ENCODE peak calls at places on chromosomes 2 and 18, in seven cellular contexts. T is IMR-90; L is CD8-positive, alpha-beta T cell; W is upper lobe of right lung; A is tibial artery; G is AG04450; X is MM.1S. K is an unnamed sample. For H3K9me3, the result is how much of the 10 kb centered on the place peaks cover.

GRCh38 chr18:12628706-12629702 is 28.9 kb downstream of the SPIRE1 start:
- DNase-seq in T (peak), X (no peak), L (no peak), W (no peak), G (peak), A (no peak), K (no peak)

GRCh38 chr18:78565240-78565639 is 414.4 kb upstream of the SALL3 start:
- DNase-seq in X (no peak), T (no peak), A (no peak), L (no peak), G (no peak), W (no peak), K (no peak)

GRCh38 chr2:13474538-13474937 is 757.8 kb downstream of the TRIB2 start:
- DNase-seq in G (no peak), X (peak), A (no peak), T (no peak), W (no peak), L (no peak), K (no peak)

GRCh38 chr18:74714796-74715195 is 117.1 kb downstream of the ZNF407 start:
- DNase-seq in G (no peak), X (no peak), W (no peak), A (no peak), L (no peak), T (no peak), K (no peak)

GRCh38 chr2:154794328-154794870 is 95.9 kb downstream of the KCNJ3 start:
- DNase-seq in T (no peak), L (no peak), X (no peak), W (no peak), G (no peak), A (no peak), K (no peak)

GRCh38 chr2:210094787-210095186 is 76.4 kb downstream of the KANSL1L start:
- DNase-seq in X (no peak), T (no peak), L (no peak), G (no peak), W (no peak), A (no peak), K (no peak)

GRCh38 chr2:224449212-224450147 is 47.6 kb upstream of the FAM124B start:
- DNase-seq in A (no peak), G (no peak), W (no peak), L (no peak), X (no peak), T (no peak), K (no peak)

GRCh38 chr2:110983130-110983529 is 137.6 kb upstream of the BCL2L11 start:
- DNase-seq in T (no peak), W (no peak), G (no peak), L (no peak), X (no peak), A (no peak), K (no peak)

DNA sequence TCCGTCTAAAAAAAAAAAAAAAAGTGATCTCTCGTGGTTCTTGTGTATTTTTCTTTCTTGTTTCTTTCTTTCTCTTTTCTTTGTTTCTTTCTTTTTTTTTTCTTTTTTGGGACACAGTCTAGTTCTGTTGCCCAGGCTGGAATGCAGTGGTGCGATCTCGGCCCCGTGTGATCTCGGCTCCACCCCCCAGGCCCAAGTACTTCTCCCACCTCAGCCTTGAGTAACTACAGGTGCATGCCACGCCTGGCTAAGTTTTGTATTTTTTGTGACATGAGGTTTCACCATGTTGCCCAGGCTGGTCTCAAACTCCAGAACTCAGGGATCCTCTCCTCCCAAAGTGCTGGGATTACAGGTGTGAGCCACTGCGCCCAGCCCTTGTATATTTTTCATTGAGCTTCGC is 91.4 kb downstream of the TMEM237 start:
- DNase-seq in W (no peak), L (no peak), T (no peak), A (no peak), G (no peak), X (no peak), K (no peak)
- TF ChIP-seq CTCF in W (no peak), L (no peak), T (no peak), A (no peak), G (no peak), X (no peak), K (no peak)

GRCh38 chr2:161428240-161428587 is 12.1 kb downstream of the TBR1 start:
- DNase-seq in G (no peak), X (no peak), W (no peak), T (no peak), L (no peak), A (no peak), K (no peak)

GRCh38 chr2:161426788-161427412 is 10.8 kb downstream of the TBR1 start:
- DNase-seq in T (peak), G (no peak), W (no peak), X (no peak), A (no peak), L (no peak), K (no peak)

GRCh38 chr2:161426416-161426787 is 10.3 kb downstream of the TBR1 start:
- DNase-seq in X (no peak), G (no peak), A (no peak), W (no peak), L (no peak), T (no peak), K (no peak)

GRCh38 chr2:161425966-161426365 is 9.9 kb downstream of the TBR1 start:
- DNase-seq in X (no peak), A (no peak), L (no peak), T (no peak), W (no peak), G (no peak), K (no peak)

GRCh38 chr2:161427413-161428239 is 11.5 kb downstream of the TBR1 start:
- DNase-seq in G (no peak), L (no peak), W (no peak), X (no peak), A (no peak), T (no peak), K (no peak)
- H3K9me3 ChIP-seq in G (under half), L (under half), W (under half), X (under half), A (under half), T (under half), K (under half)

DNA sequence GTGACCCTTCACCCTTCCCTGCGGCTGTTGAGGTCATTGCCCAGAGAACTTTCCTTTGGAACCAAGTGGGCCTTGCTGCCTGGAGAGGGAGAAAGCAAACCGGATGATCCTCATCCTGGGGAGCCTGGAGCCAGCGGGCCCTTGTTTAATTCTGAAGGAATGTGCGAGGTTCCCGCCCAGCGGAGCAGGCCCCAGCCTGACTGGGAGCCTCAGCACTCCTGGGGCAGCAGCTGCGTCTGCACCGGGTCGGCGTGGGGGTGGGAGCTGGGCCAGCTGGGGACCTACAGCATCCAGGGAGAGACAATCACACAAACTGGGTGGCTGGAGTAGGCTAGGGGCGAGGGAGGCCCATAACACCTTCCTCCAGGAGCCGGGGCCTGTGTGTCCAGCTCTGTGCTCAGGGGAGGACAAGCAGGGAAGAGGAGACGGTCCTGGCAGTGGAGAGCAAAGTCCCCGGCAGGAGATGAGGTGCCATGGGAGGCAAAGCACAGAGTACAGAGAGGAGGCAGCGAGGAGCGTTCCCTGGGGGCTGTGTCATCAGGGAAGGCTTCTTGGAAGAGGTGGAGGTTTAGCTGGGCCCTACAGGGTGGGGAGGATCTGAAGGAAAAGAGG is 61.9 kb upstream of the HAAO start:
- DNase-seq in W (peak), X (no peak), L (no peak), A (peak), T (peak), G (no peak), K (no peak)
- H3K27ac ChIP-seq in W (peak), X (no peak), L (no peak), A (peak), T (peak), G (peak), K (no peak)

DNA sequence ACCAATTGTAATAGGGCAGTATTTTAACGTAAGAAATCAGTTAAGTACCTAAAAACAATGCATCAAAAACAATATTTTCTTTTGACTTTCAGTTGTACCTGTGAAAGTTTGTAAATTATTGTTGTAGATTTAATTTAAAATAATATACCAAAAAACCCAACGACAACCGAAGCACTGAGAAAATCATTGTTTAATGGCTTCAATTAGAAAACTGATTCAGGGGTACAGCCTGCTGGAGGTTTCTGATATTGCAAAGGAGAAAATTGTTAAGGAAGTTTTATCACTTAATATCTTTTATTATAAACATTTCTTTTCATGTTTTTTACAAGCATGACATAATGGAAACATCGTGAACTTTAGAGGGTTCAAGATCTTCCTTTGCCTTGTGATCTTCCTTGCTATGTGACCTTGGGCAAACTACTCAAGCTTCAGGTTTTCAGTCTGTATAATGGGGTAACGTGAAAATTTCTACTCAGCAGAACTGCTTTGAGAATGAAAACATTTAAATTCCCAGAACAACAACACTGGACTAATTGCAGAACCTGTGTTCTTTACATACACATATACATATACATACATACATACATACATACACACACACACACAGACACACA is 76.3 kb upstream of the GLS start:
- DNase-seq in A (no peak), T (peak), G (no peak), W (no peak), X (no peak), L (no peak), K (no peak)
- TF ChIP-seq CTCF in A (peak), T (peak), G (peak), W (peak), X (no peak), L (peak), K (peak)

DNA sequence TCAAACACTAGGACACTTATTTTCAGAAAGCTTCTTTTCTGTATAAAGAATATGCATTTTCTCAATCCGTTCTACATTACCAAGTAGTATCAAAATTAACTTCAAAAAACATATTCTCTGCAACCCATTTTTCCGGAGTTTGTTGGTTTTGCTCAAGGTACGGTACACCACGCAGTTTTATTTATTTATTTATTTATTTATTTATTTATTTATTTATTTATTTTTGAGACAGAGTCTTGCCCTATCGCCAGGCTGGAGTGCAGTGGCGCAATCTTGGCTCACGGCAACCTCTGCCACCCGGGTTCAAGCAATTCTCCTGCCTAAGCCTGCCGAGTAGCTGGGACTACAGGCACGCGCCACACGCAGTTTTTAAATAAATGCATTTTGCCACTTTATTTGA is 900.3 kb downstream of the CBLN2 start:
- DNase-seq in X (no peak), T (no peak), W (no peak), G (no peak), L (no peak), A (no peak), K (no peak)
- H3K9me3 ChIP-seq in X (under half), T (under half), W (under half), G (under half), L (under half), A (under half), K (under half)

DNA sequence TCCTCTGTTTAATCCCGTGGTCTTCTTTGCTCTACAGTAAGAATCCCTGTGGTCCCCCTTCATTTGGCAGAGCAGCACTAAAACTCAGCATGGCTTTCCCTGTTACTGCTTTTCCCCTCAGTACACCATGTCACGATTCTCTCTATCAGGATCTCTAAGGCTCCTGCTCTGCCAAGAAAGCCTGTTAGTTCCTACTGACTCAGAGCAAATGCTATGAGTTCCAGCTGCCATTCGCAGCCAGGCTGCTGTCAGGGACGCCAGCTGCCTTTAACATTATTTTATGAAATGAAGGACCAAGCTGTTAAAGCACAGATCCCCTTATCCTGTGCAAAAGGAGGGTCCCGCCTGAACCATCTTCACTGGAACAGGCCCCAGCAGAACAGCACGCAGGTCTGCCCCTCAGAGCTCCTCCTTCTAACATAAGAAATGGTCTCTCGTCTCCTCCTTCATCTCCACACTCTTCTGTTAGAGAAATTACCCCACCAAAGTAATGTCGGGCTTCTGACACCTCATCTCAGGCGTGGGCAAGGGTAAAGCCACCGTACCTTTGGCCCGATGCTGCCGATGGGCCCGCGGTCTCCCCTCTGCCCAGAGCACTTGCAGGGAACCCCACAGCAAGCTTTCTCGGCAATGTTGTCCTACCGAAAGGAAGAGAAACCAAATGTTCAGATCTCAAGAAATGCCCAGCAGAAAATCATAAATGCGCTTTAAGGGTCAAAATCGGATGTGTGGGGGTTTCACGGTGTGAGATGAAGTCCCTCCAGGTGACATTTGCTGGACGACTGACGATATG is 52.6 kb downstream of the COL6A3 start:
- DNase-seq in W (no peak), G (no peak), T (peak), L (no peak), A (no peak), X (no peak), K (no peak)
- H3K27ac ChIP-seq in W (peak), G (peak), T (peak), L (no peak), A (peak), X (no peak), K (no peak)

DNA sequence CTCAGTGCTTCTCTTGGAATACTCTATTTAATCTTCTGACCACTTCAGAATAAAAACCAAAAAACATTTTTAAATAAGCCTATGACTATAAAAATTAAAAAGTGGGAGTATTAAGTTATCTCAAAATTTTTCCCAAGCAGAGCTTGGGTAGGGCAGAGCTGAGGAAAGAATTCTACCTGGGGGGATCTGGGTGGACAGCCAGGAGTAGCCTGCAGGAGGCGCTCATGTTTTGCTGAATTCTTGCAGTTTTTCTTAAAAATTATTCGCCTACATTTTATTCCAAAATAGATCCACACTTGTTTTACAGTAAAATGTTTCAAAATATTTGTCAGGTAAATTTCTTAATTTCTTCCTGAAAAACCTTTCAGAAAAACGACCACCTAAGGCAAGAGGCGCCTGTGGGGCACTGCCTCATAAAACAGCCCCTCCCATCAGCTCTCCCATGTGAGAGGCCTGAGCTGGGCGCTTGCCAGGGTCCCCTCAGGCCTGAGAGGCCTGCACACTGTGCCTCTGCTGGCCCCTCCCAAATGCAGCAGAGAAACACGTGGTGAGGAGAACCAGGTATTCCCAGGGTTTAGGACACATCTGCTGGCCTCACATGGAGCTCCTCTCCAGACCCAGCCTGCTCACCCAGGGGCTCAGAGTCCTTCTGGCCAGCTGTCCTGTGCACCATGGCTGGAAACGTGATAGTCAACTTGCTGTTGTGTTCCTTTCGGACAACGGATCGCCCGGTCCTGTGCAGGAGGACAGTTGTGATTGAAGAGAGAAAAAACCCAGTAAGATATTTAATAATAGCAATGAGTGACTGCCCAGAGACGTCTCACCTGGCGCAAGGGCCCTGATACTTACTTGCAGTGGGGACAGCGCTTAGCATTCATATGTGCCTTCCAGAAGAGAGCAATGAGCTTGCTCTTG is 17.5 kb downstream of the POLR1A start:
- DNase-seq in T (no peak), A (no peak), W (no peak), L (no peak), X (no peak), G (no peak), K (no peak)
- TF ChIP-seq CTCF in T (peak), A (no peak), W (peak), L (peak), X (peak), G (peak), K (no peak)

GRCh38 chr18:79898952-79899608 is 52.4 kb downstream of the SLC66A2 start:
- DNase-seq in X (no peak), L (no peak), T (no peak), W (peak), A (no peak), G (no peak), K (no peak)
- H3K9me3 ChIP-seq in X (under half), L (under half), T (under half), W (under half), A (under half), G (half or more), K (under half)

GRCh38 chr2:144254342-144255235 is 265.3 kb downstream of the ZEB2 start:
- DNase-seq in A (no peak), W (no peak), G (no peak), X (no peak), L (no peak), T (no peak), K (no peak)

GRCh38 chr2:144259332-144259731 is 260.6 kb downstream of the ZEB2 start:
- DNase-seq in W (no peak), A (no peak), G (no peak), L (no peak), X (no peak), T (no peak), K (no peak)

GRCh38 chr2:144261336-144261735 is 258.6 kb downstream of the ZEB2 start:
- DNase-seq in L (no peak), W (no peak), T (no peak), X (no peak), A (no peak), G (no peak), K (no peak)

GRCh38 chr2:144256996-144257707 is 262.8 kb downstream of the ZEB2 start:
- DNase-seq in G (no peak), X (no peak), W (no peak), A (no peak), T (peak), L (no peak), K (no peak)

DNA sequence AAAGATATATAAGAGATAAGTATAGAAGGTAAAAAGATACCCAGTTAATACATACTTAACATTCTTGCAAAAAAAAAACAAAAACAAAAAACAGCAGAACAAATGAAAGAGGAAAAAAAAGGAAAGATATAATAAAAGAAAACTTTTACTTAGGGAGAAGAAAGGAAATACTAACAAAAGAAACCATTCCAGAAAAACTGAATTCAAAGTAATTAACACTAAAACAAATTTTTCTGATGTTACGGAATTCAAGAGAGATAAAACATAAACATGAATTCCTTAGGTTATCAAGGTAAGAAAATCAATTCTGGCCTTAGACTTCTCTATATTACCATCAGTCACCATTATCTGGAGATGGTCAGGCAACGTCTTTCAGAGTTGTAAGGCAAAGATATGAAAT is 261.8 kb downstream of the ZEB2 start:
- DNase-seq in X (no peak), A (no peak), W (no peak), T (no peak), G (no peak), L (no peak), K (no peak)
- H3K27ac ChIP-seq in X (no peak), A (no peak), W (no peak), T (no peak), G (no peak), L (no peak), K (no peak)

GRCh38 chr2:127027715-127028114 is 79.2 kb downstream of the BIN1 start:
- DNase-seq in W (no peak), T (no peak), A (no peak), G (no peak), L (no peak), X (no peak), K (no peak)
- TF ChIP-seq CTCF in W (no peak), T (no peak), A (no peak), G (no peak), L (no peak), X (no peak), K (no peak)